ENCODE peak calls at places on chromosomes 5 and 9, in eight cellular contexts. V is HepG2, A is HCT116, F is SK-N-SH, Y is K562, Z is GM23338, Q is Panc1, X is GM12878. E is an unnamed sample.

GRCh38 chr9:133707761-133708122 is 30.4 kb downstream of the SARDH start:
- DNase-seq in V (no peak), A (no peak), F (no peak), Y (no peak), Z (no peak), Q (no peak), X (no peak), E (no peak)

GRCh38 chr9:83965350-83966208 is 14.4 kb downstream of the HNRNPK start:
- DNase-seq in V (peak), A (no peak), F (peak), Y (peak), Z (peak), Q (no peak), X (no peak), E (no peak)

GRCh38 chr5:154117050-154117449 is 73.5 kb upstream of the GALNT10 start:
- DNase-seq in V (no peak), A (no peak), F (no peak), Y (no peak), Z (no peak), Q (no peak), X (no peak), E (no peak)

GRCh38 chr5:87233122-87233521 is 34.6 kb upstream of the RASA1 start:
- DNase-seq in V (no peak), A (no peak), F (no peak), Y (no peak), Z (no peak), Q (no peak), X (no peak), E (peak)

GRCh38 chr5:123708074-123708806 is 196.3 kb downstream of the CSNK1G3 start:
- DNase-seq in V (no peak), A (no peak), F (no peak), Y (no peak), Z (no peak), Q (no peak), X (no peak), E (no peak)

GRCh38 chr9:127586537-127586936 is 25.5 kb upstream of the STXBP1 start:
- DNase-seq in V (peak), A (no peak), F (peak), Y (peak), Z (peak), Q (no peak), X (no peak), E (peak)

GRCh38 chr5:167639761-167640160 is 651.7 kb upstream of the WWC1 start:
- DNase-seq in V (no peak), A (no peak), F (no peak), Y (no peak), Z (no peak), Q (no peak), X (no peak), E (no peak)

GRCh38 chr9:99072040-99072394 is 32.9 kb upstream of the TGFBR1 start:
- DNase-seq in V (no peak), A (no peak), F (no peak), Y (peak), Z (no peak), Q (no peak), X (no peak), E (no peak)

GRCh38 chr9:3751125-3751758 is 225.4 kb upstream of the RFX3 start:
- DNase-seq in V (peak), A (no peak), F (no peak), Y (no peak), Z (peak), Q (no peak), X (no peak), E (peak)

GRCh38 chr9:104795857-104796256 is 31.9 kb downstream of the NIPSNAP3B start:
- DNase-seq in V (no peak), A (no peak), F (no peak), Y (no peak), Z (no peak), Q (no peak), X (no peak), E (no peak)

GRCh38 chr5:10856646-10857332 is 95.8 kb upstream of the DAP start:
- DNase-seq in V (peak), A (no peak), F (peak), Y (peak), Z (peak), Q (peak), X (no peak), E (no peak)

GRCh38 chr9:112341741-112342140 is 8.3 kb upstream of the PTBP3 start:
- DNase-seq in V (peak), A (no peak), F (no peak), Y (no peak), Z (peak), Q (no peak), X (no peak), E (no peak)

GRCh38 chr9:18778846-18779245 is 254.2 kb downstream of the SAXO1 start:
- DNase-seq in V (no peak), A (no peak), F (no peak), Y (no peak), Z (no peak), Q (no peak), X (no peak), E (no peak)

GRCh38 chr5:42235241-42235640 is 188.0 kb upstream of the GHR start:
- DNase-seq in V (no peak), A (no peak), F (no peak), Y (no peak), Z (no peak), Q (no peak), X (no peak), E (no peak)

GRCh38 chr9:93908591-93909241 is 46.4 kb downstream of the BARX1 start:
- DNase-seq in V (no peak), A (no peak), F (peak), Y (peak), Z (no peak), Q (no peak), X (no peak), E (no peak)

DNA sequence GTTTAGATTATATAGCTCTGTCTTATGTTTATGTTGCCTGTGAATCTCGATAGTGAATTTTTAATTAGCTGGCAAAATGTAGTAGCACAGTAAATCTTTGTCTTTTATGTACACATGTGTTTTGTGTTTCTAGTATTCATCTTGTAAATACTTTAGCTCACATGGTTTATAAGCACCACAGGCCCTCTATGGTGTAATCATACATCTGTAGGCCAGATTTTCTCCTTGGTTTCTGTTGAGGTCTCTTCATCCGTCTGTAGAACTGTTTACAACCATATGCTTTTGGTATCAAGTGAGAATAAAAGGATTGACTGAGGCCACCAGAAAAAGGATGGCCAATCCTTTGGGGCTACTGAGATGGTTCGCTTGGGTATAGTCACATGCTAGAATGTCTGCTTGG is 45.0 kb downstream of the PRR16 start:
- DNase-seq in V (no peak), A (no peak), F (no peak), Y (no peak), Z (no peak), Q (no peak), X (no peak), E (no peak)
- TF ChIP-seq REST in V (no peak), A (no peak), F (no peak), Y (no peak), Z (no peak), Q (no peak), X (no peak), E (no peak)

DNA sequence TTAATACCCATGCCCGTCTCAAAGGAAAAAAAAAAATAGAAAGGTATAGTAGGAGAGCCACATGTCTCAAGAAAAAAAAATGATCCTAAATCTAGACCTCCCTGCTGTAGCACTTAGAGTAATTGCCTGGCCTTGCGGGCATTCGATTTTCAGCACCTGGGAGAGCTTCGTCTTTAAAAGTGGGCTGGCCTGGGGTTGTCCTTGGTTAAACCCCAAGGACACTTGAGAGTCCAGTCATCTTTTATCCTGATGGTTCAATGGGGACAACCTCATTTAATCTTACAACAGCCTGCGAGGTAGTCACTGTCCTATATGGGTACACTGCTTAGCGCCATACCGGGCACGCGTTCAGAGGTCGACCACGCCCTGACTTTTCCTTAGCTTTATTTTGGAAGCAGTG is 60.1 kb downstream of the MAT2B start:
- DNase-seq in V (no peak), A (no peak), F (no peak), Y (no peak), Z (peak), Q (no peak), X (no peak), E (no peak)
- H3K4me3 ChIP-seq in V (peak), A (no peak), F (no peak), Y (no peak), Z (peak), Q (peak), X (peak), E (no peak)

DNA sequence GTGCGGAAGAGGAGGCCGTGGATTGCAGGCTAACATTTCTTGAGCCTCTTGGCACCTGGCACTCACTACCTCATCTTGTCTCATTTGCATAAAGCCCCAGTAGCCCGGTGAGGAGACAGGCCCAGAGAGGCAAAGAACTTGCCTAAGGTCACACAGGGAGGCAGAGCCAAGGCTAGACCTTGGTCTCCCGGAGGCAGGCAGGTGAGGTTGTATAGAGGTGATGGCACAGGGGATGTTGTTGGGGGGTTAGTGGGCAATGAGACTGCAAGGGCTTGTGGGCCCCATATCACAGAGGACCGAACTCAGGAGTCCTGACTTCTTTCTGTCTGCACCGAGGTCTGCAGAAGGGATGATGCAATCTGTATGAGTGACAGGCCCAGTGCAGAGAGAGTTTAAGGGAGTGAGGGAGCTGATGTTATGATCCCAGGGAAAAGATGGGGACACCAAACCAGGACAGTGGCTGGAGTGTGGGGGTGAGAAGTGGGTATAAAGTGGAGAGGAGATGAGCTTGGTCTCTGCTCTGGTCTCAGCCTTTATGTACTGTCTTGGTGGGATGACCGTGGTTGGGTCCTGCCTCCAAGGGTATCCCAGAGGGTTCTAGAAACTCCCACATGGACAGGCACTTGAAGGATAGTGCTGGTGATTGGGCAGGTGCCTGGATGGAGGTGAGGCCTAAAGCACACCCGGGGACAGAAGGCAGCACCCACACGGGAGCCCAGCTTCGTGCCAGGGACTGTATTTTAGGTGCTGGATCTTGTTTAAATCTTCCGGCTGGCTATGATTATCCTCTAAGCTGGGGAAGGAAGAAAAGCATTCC is 21.8 kb downstream of the GSN start:
- DNase-seq in V (no peak), A (no peak), F (no peak), Y (peak), Z (no peak), Q (no peak), X (no peak), E (no peak)
- TF ChIP-seq POLR2AphosphoS5 in V (no peak), A (no peak), F (no peak), Y (no peak), Z (no peak), Q (no peak), X (no peak), E (no peak)

DNA sequence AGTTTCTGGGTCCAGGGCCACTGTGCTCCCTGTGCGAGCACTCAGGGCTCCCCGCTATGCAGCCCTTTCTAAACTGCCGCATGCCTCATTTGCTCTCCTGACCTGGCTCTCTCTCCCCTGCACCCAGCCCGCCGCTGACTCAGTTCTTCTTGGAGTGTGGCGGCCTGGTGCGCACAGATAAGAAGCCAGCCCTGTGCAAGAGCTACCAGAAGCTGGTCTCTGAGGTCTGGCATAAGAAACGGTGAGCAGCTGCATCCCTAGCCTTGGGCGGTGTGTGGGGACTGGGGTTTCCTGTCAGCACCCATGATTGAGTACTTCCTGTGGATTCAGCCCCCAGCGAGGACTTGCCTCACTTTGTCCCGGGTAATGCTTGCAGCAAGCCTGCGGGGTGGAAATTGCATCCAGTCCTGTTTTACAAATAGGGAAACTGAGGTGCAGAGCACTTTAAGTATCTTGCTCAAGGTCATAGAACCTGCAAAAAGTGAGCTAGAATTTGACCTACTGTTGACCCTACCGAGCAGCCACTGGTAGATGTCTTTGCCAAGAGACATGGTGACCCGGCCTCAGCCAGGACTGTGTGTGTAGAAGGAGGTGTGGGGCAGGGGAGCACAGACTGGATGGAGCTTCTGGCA is 27.9 kb downstream of the USP20 start:
- DNase-seq in V (no peak), A (no peak), F (peak), Y (peak), Z (no peak), Q (no peak), X (no peak), E (peak)
- TF ChIP-seq REST in V (no peak), A (no peak), F (no peak), Y (peak), Z (no peak), Q (no peak), X (no peak), E (peak)

DNA sequence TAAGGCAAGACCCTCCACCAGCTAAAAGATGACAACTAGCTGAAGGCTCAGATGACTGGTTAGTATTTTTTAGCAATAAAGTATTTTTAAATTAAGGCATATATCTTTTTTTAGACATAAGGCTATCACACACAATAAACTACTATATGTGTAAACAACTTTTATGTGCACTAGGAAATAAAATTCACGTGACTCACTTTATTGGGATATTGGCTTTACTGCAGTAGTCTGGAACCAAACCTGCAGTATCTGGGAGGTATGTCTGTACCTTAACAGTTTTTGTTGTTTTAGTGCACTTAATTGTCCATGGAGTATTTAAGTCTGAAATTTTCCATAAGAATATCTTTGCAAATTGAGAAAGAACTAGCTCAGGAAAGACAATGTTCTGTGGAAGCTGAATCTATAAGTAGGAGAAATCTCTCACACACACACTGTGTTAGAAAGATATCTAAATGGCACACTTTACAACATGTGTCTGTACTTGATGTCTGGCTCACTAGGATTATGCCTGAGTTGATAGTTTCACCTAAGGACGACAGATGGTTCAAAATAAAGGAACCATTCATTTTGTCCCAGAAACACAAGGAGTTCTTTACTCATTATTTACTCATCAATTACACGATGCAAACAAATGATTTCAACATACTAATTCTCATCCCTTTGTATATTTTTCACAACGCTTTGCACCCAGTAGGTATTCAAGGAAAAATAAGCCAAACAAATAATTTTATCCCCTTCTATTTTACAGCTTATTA is 4.6 kb downstream of the RAPGEF6 start:
- DNase-seq in V (peak), A (no peak), F (no peak), Y (peak), Z (no peak), Q (no peak), X (no peak), E (no peak)
- H3K4me3 ChIP-seq in V (peak), A (no peak), F (no peak), Y (no peak), Z (no peak), Q (no peak), X (peak), E (no peak)

E was measured in HL-60.